ENCODE peak calls at places on chromosomes 5 and 9, in four cellular contexts. One of them, this sample, is unnamed.

GRCh38 chr9:89606049-89606481 is 1.3 kb downstream of the GADD45G start:
- DNase-seq in A549: peak
- DNase-seq in sigmoid colon: peak
- DNase-seq in transverse colon: peak
- DNase-seq in this sample: peak

GRCh38 chr9:2153599-2154217 is 138.6 kb downstream of the SMARCA2 start:
- DNase-seq in transverse colon: no peak
- DNase-seq in A549: no peak
- DNase-seq in sigmoid colon: no peak
- DNase-seq in this sample: no peak

GRCh38 chr5:132293066-132293991 is 865 bp upstream of the SLC22A4 start:
- DNase-seq in A549: peak
- DNase-seq in transverse colon: peak
- DNase-seq in sigmoid colon: peak
- DNase-seq in this sample: peak

GRCh38 chr5:67308988-67309688 is 112.5 kb upstream of the CD180 start:
- DNase-seq in A549: no peak
- DNase-seq in transverse colon: no peak
- DNase-seq in sigmoid colon: no peak
- DNase-seq in this sample: no peak

GRCh38 chr5:42491699-42492098 is 68.5 kb downstream of the GHR start:
- DNase-seq in transverse colon: no peak
- DNase-seq in sigmoid colon: no peak
- DNase-seq in A549: no peak
- DNase-seq in this sample: no peak

GRCh38 chr5:72063219-72063819 is 44.0 kb upstream of the MAP1B start:
- DNase-seq in sigmoid colon: no peak
- DNase-seq in transverse colon: no peak
- DNase-seq in A549: no peak
- DNase-seq in this sample: no peak

GRCh38 chr9:128863647-128864046 is 18.1 kb downstream of the KYAT1 start:
- DNase-seq in A549: peak
- DNase-seq in transverse colon: peak
- DNase-seq in sigmoid colon: peak
- DNase-seq in this sample: peak

GRCh38 chr9:1726993-1727759 is 288.0 kb upstream of the SMARCA2 start:
- DNase-seq in A549: no peak
- DNase-seq in transverse colon: no peak
- DNase-seq in sigmoid colon: no peak
- DNase-seq in this sample: no peak

GRCh38 chr5:171494452-171495121 is 75.1 kb downstream of the FGF18 start:
- DNase-seq in transverse colon: no peak
- DNase-seq in sigmoid colon: peak
- DNase-seq in A549: peak
- DNase-seq in this sample: peak

GRCh38 chr5:102511666-102512065 is 12.9 kb upstream of the SLCO6A1 start:
- DNase-seq in A549: no peak
- DNase-seq in sigmoid colon: no peak
- DNase-seq in transverse colon: no peak
- DNase-seq in this sample: no peak

GRCh38 chr9:79707589-79707988 is 135.8 kb downstream of the TLE4 start:
- DNase-seq in sigmoid colon: no peak
- DNase-seq in A549: no peak
- DNase-seq in transverse colon: no peak
- DNase-seq in this sample: no peak

GRCh38 chr5:23319906-23320305 is 187.5 kb upstream of the PRDM9 start:
- DNase-seq in A549: no peak
- DNase-seq in sigmoid colon: no peak
- DNase-seq in transverse colon: no peak
- DNase-seq in this sample: no peak

GRCh38 chr5:145362261-145362660 is 472.9 kb downstream of the PRELID2 start:
- DNase-seq in transverse colon: no peak
- DNase-seq in sigmoid colon: no peak
- DNase-seq in A549: no peak
- DNase-seq in this sample: no peak

GRCh38 chr9:124660341-124660801 is 110.7 kb downstream of the NR6A1 start:
- DNase-seq in sigmoid colon: no peak
- DNase-seq in transverse colon: peak
- DNase-seq in A549: no peak
- DNase-seq in this sample: no peak

GRCh38 chr5:139140631-139141071 is 57.5 kb downstream of the SIL1 start:
- DNase-seq in transverse colon: no peak
- DNase-seq in A549: no peak
- DNase-seq in sigmoid colon: peak
- DNase-seq in this sample: no peak

GRCh38 chr5:170330568-170331054 is 33.0 kb upstream of the LCP2 start:
- DNase-seq in A549: no peak
- DNase-seq in transverse colon: no peak
- DNase-seq in sigmoid colon: no peak
- DNase-seq in this sample: no peak

GRCh38 chr5:33736510-33736909 is 155.3 kb downstream of the ADAMTS12 start:
- DNase-seq in transverse colon: no peak
- DNase-seq in A549: no peak
- DNase-seq in sigmoid colon: no peak
- DNase-seq in this sample: no peak

GRCh38 chr5:155872801-155873200 is 454.2 kb upstream of the SGCD start:
- DNase-seq in A549: no peak
- DNase-seq in transverse colon: no peak
- DNase-seq in sigmoid colon: no peak
- DNase-seq in this sample: no peak

GRCh38 chr5:42703238-42703637 is 53.4 kb upstream of the CCDC152 start:
- DNase-seq in transverse colon: no peak
- DNase-seq in A549: no peak
- DNase-seq in sigmoid colon: no peak
- DNase-seq in this sample: no peak

GRCh38 chr5:168683247-168683926 is 104.2 kb upstream of the PANK3 start:
- DNase-seq in transverse colon: no peak
- DNase-seq in A549: no peak
- DNase-seq in sigmoid colon: no peak
- DNase-seq in this sample: no peak

GRCh38 chr9:107660976-107661375 is 171.4 kb upstream of the KLF4 start:
- DNase-seq in transverse colon: no peak
- DNase-seq in A549: no peak
- DNase-seq in sigmoid colon: no peak
- DNase-seq in this sample: no peak
- TF ChIP-seq CTCF in transverse colon: no peak
- TF ChIP-seq CTCF in A549: no peak
- TF ChIP-seq CTCF in sigmoid colon: no peak
- TF ChIP-seq CTCF in this sample: no peak

DNA sequence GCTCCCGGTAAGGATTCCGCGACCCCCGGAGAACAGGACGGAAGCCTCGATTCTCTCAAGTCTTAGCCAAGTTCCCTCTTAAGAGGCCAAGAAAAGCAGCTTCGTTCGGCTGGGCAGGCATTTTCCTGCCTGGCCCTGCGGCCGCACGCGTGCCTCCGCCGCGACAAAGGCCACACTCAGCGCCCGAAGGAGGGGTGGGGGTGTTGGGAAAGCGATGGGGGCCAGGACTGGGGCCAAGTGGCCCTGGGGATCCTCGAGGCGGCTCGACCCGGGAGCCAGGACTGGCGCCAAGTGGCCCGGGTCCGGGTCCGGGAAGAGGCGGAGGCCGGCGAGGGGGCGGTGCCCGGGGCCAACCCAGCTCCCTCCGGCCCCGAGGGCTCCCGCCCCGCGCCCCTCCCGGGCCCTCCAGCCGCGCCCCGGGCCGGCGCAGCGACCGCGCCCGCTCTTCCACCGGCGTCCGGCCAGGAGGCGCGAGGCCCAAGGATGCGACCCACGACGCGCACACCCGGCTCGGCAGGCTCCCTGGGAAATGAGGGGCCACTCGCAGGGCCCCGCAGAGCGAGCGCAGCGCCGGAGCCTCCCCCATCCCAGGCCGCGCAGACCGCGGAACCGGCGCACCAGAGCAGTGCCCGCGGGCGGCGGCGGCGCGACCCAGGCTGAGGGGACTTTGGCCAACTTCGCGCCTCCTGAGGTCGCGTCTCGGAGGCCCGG is 758 bp downstream of the VAV2 start:
- DNase-seq in sigmoid colon: peak
- DNase-seq in transverse colon: peak
- DNase-seq in A549: no peak
- DNase-seq in this sample: peak
- TF ChIP-seq POLR2A in sigmoid colon: no peak
- TF ChIP-seq POLR2A in transverse colon: peak
- TF ChIP-seq POLR2A in A549: no peak
- TF ChIP-seq POLR2A in this sample: no peak

DNA sequence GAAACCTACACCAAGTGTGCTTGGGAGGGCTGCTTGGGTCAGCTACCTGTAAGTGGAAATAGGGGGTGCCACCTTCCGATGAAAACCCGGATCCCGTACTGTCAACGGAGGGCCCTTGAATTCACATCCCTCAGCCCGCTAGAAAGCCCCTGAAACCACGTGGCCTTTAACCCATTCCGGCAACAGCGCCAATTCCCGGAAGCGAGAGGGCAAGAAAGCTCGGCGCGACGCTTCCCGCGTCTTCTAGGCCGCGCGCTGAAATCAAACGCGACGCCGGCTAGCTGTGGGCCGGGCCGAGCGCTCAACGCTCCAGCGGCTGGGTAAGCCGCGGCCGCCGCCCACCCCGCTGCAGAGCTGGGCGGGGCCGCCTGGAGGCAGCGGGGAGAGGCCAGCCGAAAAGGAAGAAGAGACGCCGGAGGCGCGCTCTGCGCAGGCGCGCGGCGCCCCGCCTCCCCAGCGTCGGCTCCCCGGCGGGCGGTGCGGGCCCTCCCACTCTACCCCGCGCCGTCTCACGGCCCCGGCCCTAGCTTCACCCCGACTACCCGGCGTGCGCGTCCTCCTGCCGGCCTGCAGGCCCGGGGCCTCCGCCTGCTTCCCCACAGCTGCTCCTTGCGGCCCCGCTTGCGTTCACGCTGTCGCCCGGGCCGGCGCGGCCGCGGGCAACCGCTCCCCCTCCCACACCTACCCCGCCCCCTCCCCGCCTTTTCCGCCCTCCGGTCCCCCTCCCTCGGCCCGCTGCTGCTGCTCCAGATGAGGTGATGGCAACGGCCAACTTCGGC is at the start of gene KIF2A:
- DNase-seq in transverse colon: peak
- DNase-seq in A549: peak
- DNase-seq in sigmoid colon: peak
- DNase-seq in this sample: peak
- TF ChIP-seq EP300 in transverse colon: no peak
- TF ChIP-seq EP300 in A549: no peak
- TF ChIP-seq EP300 in sigmoid colon: no peak
- TF ChIP-seq EP300 in this sample: no peak

DNA sequence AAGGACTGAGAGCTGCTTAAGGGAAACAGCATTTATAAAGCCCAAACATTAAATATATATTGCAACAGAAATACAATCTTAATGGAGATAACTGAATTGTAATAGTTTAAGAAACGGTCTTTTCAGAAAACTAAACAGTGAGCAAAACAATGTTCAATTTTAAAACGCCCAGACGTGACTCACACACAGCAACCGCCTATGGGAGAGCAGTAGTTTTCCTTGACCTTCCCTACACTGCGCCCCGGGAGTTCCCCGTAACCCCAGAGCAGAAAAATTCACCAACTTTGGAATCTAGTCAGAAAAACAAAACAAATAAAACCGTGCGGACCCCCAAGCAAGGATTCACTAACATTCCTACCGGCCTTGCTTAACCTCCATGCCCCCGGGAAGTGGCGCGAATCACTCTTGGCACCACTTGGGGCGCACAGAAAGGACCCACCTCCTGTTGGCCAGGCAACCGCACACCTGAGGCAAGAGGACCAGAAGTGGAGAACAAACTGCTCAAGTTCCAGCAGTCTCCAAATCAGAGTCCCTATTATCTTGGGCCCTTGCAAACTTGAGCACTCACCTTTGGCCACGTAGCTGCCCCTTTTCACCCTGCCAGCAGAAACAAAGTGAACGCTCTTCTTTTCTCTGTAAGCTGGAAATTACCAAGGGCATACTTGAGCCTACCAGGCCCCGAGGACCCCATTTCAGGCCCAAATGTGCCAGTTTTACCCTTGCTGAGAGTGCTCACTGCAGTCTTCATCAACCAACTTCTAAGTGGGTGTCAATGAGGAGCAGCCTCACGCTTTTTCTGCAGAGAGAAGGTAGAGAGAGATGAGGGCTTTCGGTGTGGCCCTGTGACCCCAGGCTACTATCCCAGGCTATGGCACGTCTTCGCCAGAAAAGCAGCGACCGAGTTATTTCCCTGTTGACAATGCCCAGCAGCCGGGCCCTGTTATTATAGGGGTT is 189.7 kb downstream of the MEF2C start:
- DNase-seq in sigmoid colon: no peak
- DNase-seq in transverse colon: no peak
- DNase-seq in A549: no peak
- DNase-seq in this sample: no peak
- TF ChIP-seq CTCF in sigmoid colon: no peak
- TF ChIP-seq CTCF in transverse colon: no peak
- TF ChIP-seq CTCF in A549: no peak
- TF ChIP-seq CTCF in this sample: no peak

GRCh38 chr9:99105152-99106043 is 485 bp downstream of the TGFBR1 start:
- DNase-seq in sigmoid colon: peak
- DNase-seq in A549: peak
- DNase-seq in transverse colon: peak
- DNase-seq in this sample: peak
- TF ChIP-seq POLR2A in sigmoid colon: no peak
- TF ChIP-seq POLR2A in A549: peak
- TF ChIP-seq POLR2A in transverse colon: peak
- TF ChIP-seq POLR2A in this sample: no peak

This sample was measured in upper lobe of left lung.